ENCODE peak calls at places on chromosome 13, in six cellular contexts. T is mammary epithelial cell, E is cardiac fibroblast, C is Peyer's patch, K is gastrocnemius medialis, Q is upper lobe of right lung. B is an unnamed sample.

GRCh38 chr13:80012281-80012680 is 328.6 kb downstream of the SPRY2 start:
- DNase-seq in T (no peak), E (peak; percentile 31), C (no peak), K (no peak), Q (no peak), B (no peak)

GRCh38 chr13:35780613-35781012 is 304.1 kb upstream of the MAB21L1 start:
- DNase-seq in T (no peak), E (no peak), C (no peak), K (no peak), Q (no peak), B (no peak)

GRCh38 chr13:94712812-94713555 is 639 bp upstream of the SOX21 start:
- DNase-seq in T (peak; percentile 39), E (peak; percentile 52), C (no peak), K (no peak), Q (peak; percentile 68), B (peak; percentile 75)

GRCh38 chr13:112974125-112974524 is 5.1 kb downstream of the MCF2L start:
- DNase-seq in T (no peak), E (no peak), C (peak; percentile 39), K (no peak), Q (peak; percentile 55), B (no peak)

GRCh38 chr13:105343134-105343806 is 1192.2 kb downstream of the EFNB2 start:
- DNase-seq in T (no peak), E (no peak), C (no peak), K (no peak), Q (no peak), B (peak; percentile 28)

GRCh38 chr13:109275848-109276247 is 510.5 kb downstream of the IRS2 start:
- DNase-seq in T (peak; percentile 40), E (no peak), C (no peak), K (no peak), Q (no peak), B (peak; percentile 40)

GRCh38 chr13:80217614-80218456 is 123.1 kb downstream of the SPRY2 start:
- DNase-seq in T (no peak), E (peak; percentile 81), C (no peak), K (no peak), Q (no peak), B (peak; percentile 23)

GRCh38 chr13:45138282-45138681 is 18.0 kb downstream of the GTF2F2 start:
- DNase-seq in T (no peak), E (no peak), C (no peak), K (no peak), Q (no peak), B (no peak)

GRCh38 chr13:37138169-37138568 is 32.7 kb upstream of the CSNK1A1L start:
- DNase-seq in T (peak; percentile 23), E (peak; percentile 67), C (no peak), K (no peak), Q (no peak), B (peak; percentile 24)

GRCh38 chr13:28408235-28408848 is 86.6 kb downstream of the FLT1 start:
- DNase-seq in T (no peak), E (no peak), C (no peak), K (peak; percentile 15), Q (no peak), B (peak; percentile 75)

GRCh38 chr13:20456737-20457136 is 68.9 kb downstream of the CRYL1 start:
- DNase-seq in T (no peak), E (no peak), C (no peak), K (no peak), Q (no peak), B (no peak)

GRCh38 chr13:93262729-93263128 is 36.1 kb downstream of the GPC6 start:
- DNase-seq in T (peak; percentile 71), E (peak; percentile 56), C (no peak), K (no peak), Q (no peak), B (peak; percentile 70)

GRCh38 chr13:31797154-31797775 is 57.9 kb downstream of the RXFP2 start:
- DNase-seq in T (peak; percentile 22), E (peak; percentile 70), C (no peak), K (no peak), Q (no peak), B (peak; percentile 54)

GRCh38 chr13:29436291-29436690 is 159.2 kb downstream of the SLC7A1 start:
- DNase-seq in T (peak; percentile 86), E (peak; percentile 85), C (no peak), K (no peak), Q (no peak), B (peak; percentile 75)

GRCh38 chr13:21043898-21044297 is 17.5 kb downstream of the LATS2 start:
- DNase-seq in T (no peak), E (peak; percentile 84), C (no peak), K (no peak), Q (no peak), B (peak; percentile 99)

GRCh38 chr13:114119196-114119595 is 13.2 kb downstream of the RASA3 start:
- DNase-seq in T (peak; percentile 30), E (peak; percentile 91), C (no peak), K (no peak), Q (no peak), B (peak; percentile 94)

GRCh38 chr13:73608731-73609485 is 525.3 kb downstream of the KLF12 start:
- DNase-seq in T (no peak), E (no peak), C (no peak), K (no peak), Q (no peak), B (no peak)

GRCh38 chr13:98576215-98576945 is 527 bp downstream of the STK24 start:
- DNase-seq in T (peak; percentile 67), E (peak; percentile 34), C (peak; percentile 80), K (peak; percentile 24), Q (peak; percentile 82), B (peak; percentile 35)

GRCh38 chr13:102333320-102334181 is 68.3 kb downstream of the FGF14 start:
- DNase-seq in T (no peak), E (no peak), C (no peak), K (no peak), Q (no peak), B (peak; percentile 85)

GRCh38 chr13:98144501-98145350 is 1.8 kb downstream of the FARP1 start:
- DNase-seq in T (peak; percentile 44), E (peak; percentile 71), C (no peak), K (no peak), Q (no peak), B (peak; percentile 79)

GRCh38 chr13:67827992-67828391 is 597.9 kb upstream of the PCDH9 start:
- DNase-seq in T (no peak), E (no peak), C (no peak), K (no peak), Q (no peak), B (no peak)

GRCh38 chr13:64871742-64872141 is 2358.4 kb downstream of the PCDH9 start:
- DNase-seq in T (no peak), E (peak; percentile 1), C (no peak), K (no peak), Q (no peak), B (no peak)

GRCh38 chr13:111845621-111846351 is 221.2 kb upstream of the SOX1 start:
- DNase-seq in T (no peak), E (no peak), C (no peak), K (no peak), Q (no peak), B (no peak)

GRCh38 chr13:114249062-114249461 is 14.4 kb downstream of the CDC16 start:
- DNase-seq in T (no peak), E (no peak), C (no peak), K (no peak), Q (no peak), B (no peak)

GRCh38 chr13:70714993-70715392 is 606.7 kb upstream of the KLHL1 start:
- DNase-seq in T (no peak), E (no peak), C (no peak), K (no peak), Q (no peak), B (no peak)

GRCh38 chr13:83184819-83185218 is 697.5 kb downstream of the SLITRK1 start:
- DNase-seq in T (peak; percentile 1), E (peak; percentile 60), C (no peak), K (no peak), Q (no peak), B (peak; percentile 26)

GRCh38 chr13:37173214-37173613 is 67.8 kb upstream of the CSNK1A1L start:
- DNase-seq in T (no peak), E (peak; percentile 75), C (no peak), K (no peak), Q (no peak), B (peak; percentile 84)

GRCh38 chr13:70014337-70014736 is 93.3 kb upstream of the ATXN8OS start:
- DNase-seq in T (no peak), E (no peak), C (no peak), K (no peak), Q (no peak), B (no peak)

GRCh38 chr13:45674908-45675307 is 27.2 kb upstream of the CBY2 start:
- DNase-seq in T (peak; percentile 75), E (peak; percentile 13), C (no peak), K (no peak), Q (no peak), B (peak; percentile 20)

GRCh38 chr13:109783815-109784589 is 2.4 kb downstream of the IRS2 start:
- DNase-seq in T (no peak), E (no peak), C (no peak), K (no peak), Q (no peak), B (peak; percentile 37)

GRCh38 chr13:90455861-90456260 is 891.6 kb upstream of the MIR17HG start:
- DNase-seq in T (no peak), E (no peak), C (no peak), K (no peak), Q (no peak), B (no peak)
- H3K4me3 ChIP-seq in T (no peak overlapping the region), E (no peak overlapping the region), C (no peak overlapping the region), K (no peak overlapping the region), Q (no peak overlapping the region), B (no peak overlapping the region)

DNA sequence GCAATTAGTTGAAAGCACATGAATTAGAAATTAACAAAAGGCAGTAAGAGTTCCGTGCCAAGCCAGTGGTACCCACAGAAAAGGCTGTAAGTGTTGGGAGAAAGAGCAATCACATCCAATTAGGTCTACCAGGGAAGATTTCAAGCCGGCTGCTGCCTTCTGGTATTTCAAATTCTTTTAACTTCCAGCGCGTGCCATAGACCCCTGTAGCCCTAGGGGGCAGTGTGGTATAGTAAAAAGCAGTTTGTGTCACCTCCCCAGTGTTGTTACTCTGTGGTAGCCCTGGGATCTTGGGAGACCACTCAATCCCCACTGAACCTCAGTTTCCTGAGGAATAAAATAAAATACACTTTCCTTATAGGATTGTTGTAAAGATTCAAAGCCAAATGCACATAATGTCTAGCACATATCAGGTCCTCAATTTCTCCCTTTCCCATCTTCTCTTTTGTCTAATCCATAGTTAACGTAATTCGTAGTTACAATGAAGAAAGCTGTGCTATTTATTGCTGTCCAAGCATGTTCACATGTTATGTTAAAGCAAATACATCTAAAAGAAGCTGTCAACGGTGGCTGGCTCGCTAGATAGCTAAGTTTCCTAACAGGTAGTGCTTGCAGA is 230.2 kb downstream of the TDRD3 start:
- DNase-seq in T (no peak), E (peak; percentile 52), C (no peak), K (no peak), Q (no peak), B (peak; percentile 10)
- TF ChIP-seq CTCF in T (peak; percentile 63), E (peak; percentile 73), C (peak; percentile 21), K (no peak), Q (peak; percentile 59), B (peak; percentile 54)

GRCh38 chr13:41012536-41012935 is 6.6 kb downstream of the ELF1 start:
- DNase-seq in T (no peak), E (no peak), C (no peak), K (no peak), Q (no peak), B (no peak)
- H3K4me3 ChIP-seq in T (no peak overlapping the region), E (no peak overlapping the region), C (no peak overlapping the region), K (no peak overlapping the region), Q (no peak overlapping the region), B (no peak overlapping the region)

DNA sequence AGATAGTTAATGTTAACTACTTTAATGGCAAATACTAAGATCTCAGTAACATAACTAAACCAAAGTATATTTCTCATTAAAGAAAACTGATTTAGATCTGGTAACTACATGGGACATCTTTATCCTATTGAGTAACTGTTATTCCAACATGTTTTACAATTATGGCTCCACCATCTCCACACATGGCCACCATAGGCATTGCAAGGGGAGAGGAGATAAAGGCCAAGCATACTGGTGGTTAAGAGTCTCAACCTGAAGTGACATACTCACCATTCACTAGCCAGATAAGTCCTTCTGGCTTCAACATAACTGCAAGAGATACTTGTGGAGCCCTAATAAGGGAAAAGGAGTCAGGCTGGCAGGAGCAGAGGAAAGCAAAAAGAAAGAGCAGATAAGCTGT is 1586.4 kb upstream of the SPRY2 start:
- DNase-seq in T (no peak), E (no peak), C (no peak), K (no peak), Q (no peak), B (no peak)
- TF ChIP-seq CTCF in T (no peak), E (no peak), C (no peak), K (no peak), Q (no peak), B (no peak)